ENCODE peak calls at places on chromosomes 6 and 20, in nine cellular contexts. D, U, W, V, Z, C, O, F and N are unnamed samples. For H3K27me3, the result is how much of the 10 kb centered on the place peaks cover.

GRCh38 chr20:45114465-45115385 is at the start of gene WFDC5:
- DNase-seq in D (no peak), W (peak), V (no peak), F (no peak), C (no peak), O (peak), U (no peak), Z (peak), N (no peak)

GRCh38 chr6:36735110-36735971 is 37.7 kb downstream of the RAB44 start:
- DNase-seq in O (peak), V (peak), C (peak), U (peak), D (no peak), Z (peak), W (no peak), F (peak), N (no peak)

GRCh38 chr6:33771342-33772113 is 17.4 kb downstream of the LEMD2 start:
- DNase-seq in C (peak), F (peak), W (peak), V (peak), U (peak), Z (peak), O (peak), D (peak), N (peak)

GRCh38 chr20:4119854-4120209 is 104.5 kb upstream of the RNF24 start:
- DNase-seq in U (no peak), C (peak), Z (no peak), O (no peak), V (no peak), W (no peak), F (no peak), D (no peak), N (no peak)

GRCh38 chr6:39496951-39497350 is 174.4 kb upstream of the KCNK16 start:
- DNase-seq in C (no peak), U (peak), O (no peak), Z (no peak), D (no peak), V (no peak), F (peak), W (no peak), N (no peak)

GRCh38 chr6:56814802-56815201 is 140.1 kb upstream of the BEND6 start:
- DNase-seq in Z (no peak), D (no peak), O (no peak), C (no peak), U (no peak), W (no peak), V (no peak), F (no peak), N (no peak)

GRCh38 chr6:1596088-1596852 is 13.4 kb upstream of the FOXC1 start:
- DNase-seq in W (peak), D (peak), U (no peak), V (peak), F (peak), Z (peak), O (peak), C (peak), N (peak)

GRCh38 chr6:54698974-54699373 is 147.6 kb upstream of the FAM83B start:
- DNase-seq in U (no peak), V (no peak), C (peak), W (no peak), O (no peak), D (no peak), F (no peak), Z (no peak), N (no peak)

GRCh38 chr20:63881451-63882226 is 13.3 kb upstream of the DNAJC5 start:
- DNase-seq in D (no peak), Z (peak), F (no peak), W (no peak), C (no peak), V (no peak), U (no peak), O (no peak), N (no peak)

GRCh38 chr6:25175216-25175615 is 104.0 kb upstream of the CARMIL1 start:
- DNase-seq in D (no peak), V (no peak), O (no peak), U (no peak), C (peak), Z (no peak), F (no peak), W (no peak), N (no peak)

GRCh38 chr20:63701329-63702035 is 5.0 kb downstream of the TNFRSF6B start:
- DNase-seq in Z (no peak), D (no peak), W (no peak), F (no peak), V (no peak), U (no peak), C (no peak), O (no peak), N (no peak)

GRCh38 chr6:87982134-87982533 is 65.5 kb upstream of the SPACA1 start:
- DNase-seq in F (no peak), U (no peak), W (no peak), V (no peak), D (no peak), Z (no peak), C (no peak), O (no peak), N (no peak)

GRCh38 chr20:4684837-4685413 is 36.8 kb upstream of the PRND start:
- DNase-seq in O (no peak), C (peak), W (no peak), F (no peak), D (no peak), V (no peak), Z (no peak), U (no peak), N (no peak)

GRCh38 chr20:32680544-32681174 is 6.9 kb upstream of the C20orf203 start:
- DNase-seq in Z (peak), U (no peak), W (no peak), D (no peak), F (no peak), C (no peak), V (no peak), O (no peak), N (no peak)

DNA sequence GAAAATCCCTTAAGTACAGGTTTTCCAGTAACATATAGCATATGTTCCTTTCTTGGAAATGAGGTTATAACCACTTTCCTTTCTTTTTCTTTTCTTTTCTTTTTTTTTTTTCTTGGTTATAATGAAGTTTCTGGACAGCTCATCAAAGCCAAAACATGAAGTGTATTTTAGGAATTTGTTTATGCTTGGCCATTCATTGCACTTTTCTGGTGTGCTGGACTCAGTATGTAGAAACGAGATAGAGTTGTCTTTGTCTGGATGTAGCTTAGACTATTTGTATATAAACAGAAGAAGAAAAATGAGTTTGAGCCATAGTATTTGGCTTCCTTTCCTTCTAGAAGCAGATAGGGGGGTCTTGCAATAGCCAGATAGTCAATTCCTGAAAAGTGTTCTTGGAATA is 119.6 kb downstream of the SASH1 start:
- DNase-seq in O (no peak), W (no peak), D (no peak), F (no peak), U (no peak), C (no peak), Z (no peak), V (no peak), N (no peak)
- H3K27ac ChIP-seq in O (no peak), W (no peak), D (no peak), F (peak), U (no peak), C (no peak), Z (no peak), V (no peak), N (no peak)

GRCh38 chr20:57838670-57839142 is 128.9 kb upstream of the PMEPA1 start:
- DNase-seq in D (no peak), F (no peak), V (no peak), O (no peak), U (no peak), W (no peak), C (no peak), Z (no peak), N (no peak)
- H3K27me3 ChIP-seq in D (under half), F (under half), V (under half), O (under half), U (under half), W (under half), C (under half), Z (under half), N (under half)

DNA sequence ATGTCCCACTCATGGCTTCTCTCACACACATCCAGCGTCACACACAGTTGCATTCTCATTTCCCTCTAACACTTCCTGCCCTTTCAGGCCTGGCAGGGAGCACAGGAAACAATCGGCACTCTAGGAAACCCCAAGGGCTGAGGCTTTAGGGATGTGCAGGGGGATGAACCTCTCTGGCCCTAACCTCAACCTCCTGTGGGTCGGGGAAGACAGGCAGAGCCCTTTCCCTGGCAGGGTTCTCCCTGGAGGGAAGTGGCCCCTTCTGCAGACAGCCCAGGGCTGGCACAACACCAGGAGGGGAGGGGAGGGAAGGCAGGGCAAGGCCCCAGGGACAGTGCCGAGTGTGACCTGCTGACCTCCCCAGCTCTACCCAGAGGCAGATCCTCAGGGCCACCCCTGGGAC is 2.7 kb downstream of the TEAD3 start:
- DNase-seq in U (no peak), F (no peak), C (no peak), W (no peak), O (no peak), Z (peak), D (no peak), V (no peak), N (no peak)
- H3K4me3 ChIP-seq in U (peak), F (no peak), C (no peak), W (no peak), O (no peak), Z (peak), D (no peak), V (no peak), N (no peak)

GRCh38 chr20:18195931-18196330 is 58.3 kb downstream of the KAT14 start:
- DNase-seq in F (no peak), W (no peak), V (no peak), C (peak), U (no peak), D (no peak), Z (no peak), O (no peak), N (no peak)
- H3K27ac ChIP-seq in F (no peak), W (no peak), V (no peak), C (peak), U (no peak), D (no peak), Z (no peak), O (no peak), N (no peak)

GRCh38 chr6:43231735-43232450 is 2.6 kb upstream of the DNPH1 start:
- DNase-seq in Z (no peak), V (no peak), F (no peak), O (no peak), W (no peak), U (no peak), D (no peak), C (no peak), N (no peak)
- H3K27me3 ChIP-seq in Z (under half), V (under half), F (under half), O (under half), W (under half), U (under half), D (under half), C (under half), N (under half)